ENCODE peak calls at places on chromosomes 7 and 10, in ten cellular contexts. C is naive thymus-derived CD4-positive, alpha-beta T cell; W is GM23248; Y is BJ; T is fibroblast of lung; A is mucosa of descending colon; D is NCI-H345; H is small intestine; P is NCI-H1092; J is SK-N-DZ. S is an unnamed sample.

GRCh38 chr10:49173201-49173772 is 14.9 kb downstream of the TMEM273 start:
- DNase-seq in J (no peak), Y (no peak), W (no peak), C (no peak), D (no peak), T (no peak), A (no peak), P (no peak), H (no peak), S (no peak)

GRCh38 chr10:127055263-127055662 is 141.1 kb downstream of the INSYN2A start:
- DNase-seq in D (no peak), A (no peak), H (no peak), C (no peak), Y (no peak), J (no peak), P (no peak), W (no peak), T (no peak), S (no peak)

GRCh38 chr7:82050792-82051191 is 280.9 kb upstream of the HGF start:
- DNase-seq in D (no peak), P (no peak), T (peak), A (no peak), J (peak), W (peak), Y (peak), C (no peak), H (no peak), S (no peak)

GRCh38 chr7:131562941-131563340 is 6.5 kb upstream of the PODXL start:
- DNase-seq in A (no peak), H (no peak), T (no peak), J (no peak), W (peak), C (no peak), P (no peak), D (no peak), Y (no peak), S (no peak)

GRCh38 chr7:149459540-149460433 is 1.1 kb downstream of the ZNF777 start:
- DNase-seq in D (peak), J (no peak), W (peak), A (no peak), H (no peak), C (no peak), T (no peak), Y (no peak), P (no peak), S (no peak)

GRCh38 chr10:33042565-33042964 is 84.5 kb upstream of the ITGB1 start:
- DNase-seq in A (no peak), D (no peak), C (no peak), W (no peak), P (no peak), Y (no peak), J (no peak), T (no peak), H (no peak), S (no peak)

GRCh38 chr10:127871631-127872010 is 21.1 kb downstream of the CLRN3 start:
- DNase-seq in W (no peak), P (no peak), T (no peak), H (no peak), C (no peak), D (peak), A (no peak), J (no peak), Y (no peak), S (no peak)

GRCh38 chr7:66737667-66738066 is 2.9 kb upstream of the RABGEF1 start:
- DNase-seq in C (no peak), W (no peak), A (no peak), D (no peak), T (no peak), Y (no peak), H (no peak), J (no peak), P (no peak), S (no peak)

GRCh38 chr10:51063659-51064535 is 10.4 kb upstream of the PRKG1 start:
- DNase-seq in P (no peak), Y (no peak), T (peak), A (no peak), J (no peak), H (peak), D (no peak), W (peak), C (no peak), S (peak)

GRCh38 chr7:155147624-155148023 is 77.5 kb downstream of the HTR5A start:
- DNase-seq in W (no peak), P (no peak), D (no peak), T (no peak), Y (no peak), H (no peak), J (no peak), A (no peak), C (no peak), S (no peak)

GRCh38 chr10:10432306-10433035 is 585.2 kb upstream of the CELF2 start:
- DNase-seq in Y (no peak), H (no peak), D (peak), C (no peak), A (no peak), T (peak), W (no peak), J (no peak), P (no peak), S (no peak)

GRCh38 chr7:115558186-115558585 is 472.4 kb downstream of the TFEC start:
- DNase-seq in A (no peak), T (peak), H (no peak), W (peak), C (no peak), D (no peak), J (no peak), P (no peak), Y (peak), S (no peak)

GRCh38 chr7:130887182-130888016 is 153.4 kb upstream of the KLF14 start:
- DNase-seq in W (peak), P (no peak), A (no peak), D (no peak), H (no peak), J (no peak), C (no peak), Y (peak), T (peak), S (peak)

GRCh38 chr7:156240532-156240931 is 400.0 kb upstream of the RNF32 start:
- DNase-seq in D (no peak), P (no peak), A (no peak), W (no peak), Y (no peak), H (no peak), T (no peak), C (no peak), J (no peak), S (no peak)

GRCh38 chr7:44147026-44147881 is 6.1 kb upstream of the MYL7 start:
- DNase-seq in W (no peak), J (peak), T (peak), C (no peak), H (no peak), D (no peak), A (no peak), Y (no peak), P (no peak), S (no peak)

GRCh38 chr7:23055582-23056178 is 41.8 kb upstream of the HYCC1 start:
- DNase-seq in P (peak), J (peak), C (peak), A (peak), W (peak), D (peak), T (peak), H (peak), Y (no peak), S (peak)

GRCh38 chr10:79933961-79934360 is 14.9 kb downstream of the SFTPD start:
- DNase-seq in H (no peak), Y (no peak), T (no peak), A (no peak), P (no peak), D (peak), J (no peak), W (no peak), C (no peak), S (no peak)

GRCh38 chr7:104980969-104981670 is 32.9 kb upstream of the KMT2E start:
- DNase-seq in T (peak), D (peak), W (peak), P (peak), J (peak), H (peak), Y (no peak), C (peak), A (no peak), S (peak)

GRCh38 chr7:44463169-44463808 is 27.2 kb downstream of the NUDCD3 start:
- DNase-seq in Y (no peak), T (peak), P (no peak), J (no peak), H (no peak), A (no peak), C (no peak), W (peak), D (no peak), S (peak)

S was measured in HT-29.